ENCODE peak calls at places on chromosomes 1 and 21, in six cellular contexts. V is thyroid gland, U is heart left ventricle, P is cardiac muscle cell, E is tibial nerve, X is ovary. A is an unnamed sample.

GRCh38 chr1:159853417-159853816 is 9.0 kb downstream of the VSIG8 start:
- DNase-seq in V (no peak), P (no peak), U (no peak), X (no peak), E (no peak), A (no peak)

GRCh38 chr1:228964178-228964819 is 229.0 kb downstream of the RHOU start:
- DNase-seq in U (peak; percentile 62), E (no peak), V (peak; percentile 59), P (peak; percentile 95), X (peak; percentile 65), A (no peak)

GRCh38 chr1:33036051-33036525 is 595 bp downstream of the AK2 start:
- DNase-seq in X (no peak), E (no peak), U (no peak), V (no peak), P (no peak), A (no peak)

GRCh38 chr1:104671684-104672353 is 922.1 kb downstream of the AMY1C start:
- DNase-seq in E (no peak), U (no peak), V (no peak), P (no peak), X (no peak), A (no peak)

GRCh38 chr1:238954865-238955264 is 431.5 kb upstream of the CHRM3 start:
- DNase-seq in P (peak; percentile 5), X (no peak), V (no peak), U (no peak), E (no peak), A (no peak)

GRCh38 chr21:44681152-44681551 is 811 bp downstream of the KRTAP12-1 start:
- DNase-seq in P (no peak), U (no peak), X (no peak), V (no peak), E (no peak), A (no peak)

GRCh38 chr1:235650341-235651169 is 971 bp upstream of the GNG4 start:
- DNase-seq in E (no peak), U (no peak), P (no peak), V (no peak), X (peak; percentile 60), A (no peak)

GRCh38 chr1:115545791-115546733 is 95.7 kb upstream of the VANGL1 start:
- DNase-seq in P (peak; percentile 91), X (peak; percentile 33), E (no peak), U (peak; percentile 53), V (peak; percentile 67), A (no peak)

GRCh38 chr1:116873680-116874271 is 35.9 kb upstream of the PTGFRN start:
- DNase-seq in P (no peak), X (no peak), E (no peak), V (no peak), U (no peak), A (no peak)

GRCh38 chr1:58928514-58928913 is 144.7 kb upstream of the JUN start:
- DNase-seq in E (no peak), P (no peak), V (no peak), X (no peak), U (no peak), A (no peak)

GRCh38 chr1:185040333-185040732 is 5.0 kb upstream of the RNF2 start:
- DNase-seq in E (no peak), P (no peak), X (no peak), V (no peak), U (no peak), A (no peak)

DNA sequence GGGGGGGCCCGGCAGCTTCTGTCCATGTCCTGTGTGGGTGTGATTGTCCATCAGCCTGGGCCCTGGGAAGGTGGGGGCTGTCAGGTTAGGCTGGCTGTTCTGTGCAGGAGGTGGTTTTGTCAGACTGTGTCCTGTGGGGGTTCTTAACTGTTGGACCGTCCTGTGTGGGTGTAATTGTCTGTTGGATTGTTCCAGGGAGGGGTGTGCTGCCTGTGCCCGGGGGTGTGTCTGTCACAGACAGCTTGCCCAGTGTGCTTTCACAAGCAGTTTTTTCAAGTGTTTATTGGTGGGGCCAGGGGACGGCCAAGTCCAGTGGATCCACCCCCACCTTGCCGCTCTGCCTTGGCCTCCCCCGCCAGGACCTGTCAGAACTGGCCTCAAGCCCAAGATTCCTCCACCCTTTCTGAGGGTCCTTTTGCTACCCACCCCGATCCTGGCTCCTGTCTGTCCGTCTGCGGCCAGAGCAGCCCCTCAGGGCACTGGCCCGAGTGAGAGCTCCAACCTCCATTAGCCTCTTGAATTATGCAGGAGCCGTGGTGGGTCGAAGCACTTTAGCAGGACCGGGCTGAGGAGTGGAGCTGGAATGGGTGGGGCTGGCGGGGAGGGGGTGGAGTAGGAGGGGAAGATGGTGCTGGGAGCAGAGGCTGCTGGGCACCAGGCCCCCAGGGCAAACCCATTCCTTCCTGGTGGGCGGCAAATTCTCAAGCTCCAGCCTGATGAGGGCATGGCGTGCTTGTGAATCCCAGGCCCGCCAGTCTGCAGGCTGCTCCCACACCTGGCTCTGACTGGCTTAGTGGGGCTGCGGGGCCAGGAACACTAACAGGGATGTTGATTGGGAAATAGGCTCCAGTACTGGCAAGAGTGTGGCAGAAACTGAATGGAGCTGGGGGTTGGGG is 47.2 kb downstream of the PTPRF start:
- DNase-seq in V (peak; percentile 55), X (no peak), E (no peak), U (no peak), P (no peak), A (no peak)
- H3K36me3 ChIP-seq in V (peaks cover 5% of the 10 kb centered on the region), X (no peaks in the 10 kb centered on the region), E (peaks cover 62% of the 10 kb centered on the region), U (no peaks in the 10 kb centered on the region), P (peaks cover 9% of the 10 kb centered on the region), A (peaks cover 10% of the 10 kb centered on the region)

GRCh38 chr1:150243003-150243402 is 7.1 kb upstream of the ANP32E start:
- DNase-seq in X (no peak), P (no peak), V (no peak), E (no peak), U (no peak), A (no peak)
- TF ChIP-seq CTCF in X (no peak), P (no peak), V (no peak), E (no peak), U (no peak), A (no peak)

GRCh38 chr1:101002551-101002950 is 23.0 kb downstream of the DPH5 start:
- DNase-seq in V (no peak), X (no peak), U (no peak), P (peak; percentile 18), E (no peak), A (no peak)
- H3K27ac ChIP-seq in V (no peak overlapping the region), X (no peak overlapping the region), U (peak overlapping the region; percentile 46), P (no peak overlapping the region), E (no peak overlapping the region), A (peak overlapping the region; percentile 77)

DNA sequence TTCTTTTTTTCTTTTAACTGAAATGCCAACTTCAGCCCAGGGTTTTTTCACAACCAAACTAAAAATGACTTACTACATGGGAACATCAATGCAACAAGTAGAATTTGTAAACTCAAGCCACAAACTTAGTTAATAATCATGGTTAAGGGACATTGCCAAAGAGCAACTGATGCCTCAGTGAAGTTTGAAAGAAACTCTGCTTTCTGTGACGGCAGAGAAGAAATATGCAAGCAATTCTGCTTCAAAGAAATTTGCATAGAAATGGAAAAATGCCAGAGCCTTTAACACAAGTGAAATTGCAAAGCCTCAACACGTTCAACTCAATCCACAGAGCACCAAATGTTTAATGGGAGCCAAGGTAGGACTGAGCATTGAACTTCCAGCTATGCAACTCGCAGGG is 5.0 kb upstream of the CHD5 start:
- DNase-seq in U (no peak), X (no peak), V (no peak), E (no peak), P (peak; percentile 80), A (no peak)
- H3K36me3 ChIP-seq in U (peaks cover 29% of the 10 kb centered on the region), X (no peaks in the 10 kb centered on the region), V (peaks cover 26% of the 10 kb centered on the region), E (peaks cover 55% of the 10 kb centered on the region), P (peaks cover 5% of the 10 kb centered on the region), A (peaks cover 31% of the 10 kb centered on the region)

GRCh38 chr1:109201123-109201703 is 12.5 kb upstream of the SARS1 start:
- DNase-seq in V (peak; percentile 49), P (peak; percentile 78), E (no peak), X (no peak), U (no peak), A (peak; percentile 53)
- TF ChIP-seq CTCF in V (peak; percentile 45), P (peak; percentile 70), E (peak; percentile 32), X (no peak), U (peak; percentile 30), A (peak; percentile 18)

GRCh38 chr1:28577052-28577678 is 14.9 kb upstream of the RAB42 start:
- DNase-seq in P (no peak), X (no peak), E (no peak), V (no peak), U (no peak), A (no peak)
- H3K27ac ChIP-seq in P (peak overlapping the region; percentile 8), X (no peak overlapping the region), E (no peak overlapping the region), V (no peak overlapping the region), U (no peak overlapping the region), A (peak overlapping the region; percentile 73)

A was measured in lung.